ENCODE peak calls at places on chromosomes 7 and 10, in five cellular contexts. U is DMS153; B is epithelial cell of esophagus; Y is CD8-positive, alpha-beta T cell; Z is stomach. C is an unnamed sample.

GRCh38 chr7:50427518-50427917 is 22.6 kb downstream of the FIGNL1 start:
- DNase-seq in Z (no peak), Y (no peak), B (no peak), U (no peak), C (no peak)

GRCh38 chr7:92875719-92876118 is 39.3 kb upstream of the CDK6 start:
- DNase-seq in U (no peak), Y (no peak), B (peak; percentile 95), Z (no peak), C (no peak)

GRCh38 chr7:112162161-112163020 is 43.8 kb downstream of the DOCK4 start:
- DNase-seq in U (peak; percentile 61), B (peak; percentile 29), Z (no peak), Y (no peak), C (no peak)

GRCh38 chr7:149525280-149525679 is 27.7 kb upstream of the ZNF746 start:
- DNase-seq in Z (no peak), U (no peak), Y (no peak), B (peak; percentile 12), C (no peak)

GRCh38 chr7:19442016-19442785 is 266.6 kb downstream of the POLR1F start:
- DNase-seq in U (no peak), Z (no peak), Y (no peak), B (peak; percentile 63), C (no peak)

GRCh38 chr10:46234431-46235060 is 52.3 kb upstream of the ANTXRL start:
- DNase-seq in Y (no peak), Z (peak; percentile 9), B (no peak), U (no peak), C (no peak)

GRCh38 chr10:62185914-62186692 is 82.5 kb downstream of the RTKN2 start:
- DNase-seq in U (no peak), Y (no peak), Z (no peak), B (no peak), C (peak; percentile 13)

GRCh38 chr7:73909996-73910395 is 49.0 kb downstream of the TMEM270 start:
- DNase-seq in Z (peak; percentile 15), U (no peak), Y (no peak), B (no peak), C (no peak)

GRCh38 chr7:47266799-47267198 is 315.1 kb downstream of the TNS3 start:
- DNase-seq in U (no peak), Y (no peak), B (peak; percentile 15), Z (peak; percentile 78), C (no peak)

GRCh38 chr10:77090381-77091356 is 546.9 kb downstream of the KCNMA1 start:
- DNase-seq in B (no peak), U (no peak), Z (no peak), Y (no peak), C (no peak)

GRCh38 chr10:78046711-78047269 is 13.1 kb downstream of the RPS24 start:
- DNase-seq in Y (no peak), Z (no peak), B (peak; percentile 62), U (no peak), C (no peak)

GRCh38 chr7:130927564-130927963 is 193.6 kb upstream of the KLF14 start:
- DNase-seq in Y (no peak), Z (no peak), U (no peak), B (no peak), C (no peak)

GRCh38 chr10:17891435-17891834 is 60.3 kb upstream of the SLC39A12 start:
- DNase-seq in Z (no peak), B (no peak), U (no peak), Y (no peak), C (no peak)

GRCh38 chr7:7512861-7513597 is 22.6 kb downstream of the COL28A1 start:
- DNase-seq in U (peak; percentile 95), Y (no peak), B (no peak), Z (no peak), C (no peak)

GRCh38 chr10:88114368-88114767 is 250.9 kb downstream of the PTEN start:
- DNase-seq in Z (peak; percentile 65), B (peak; percentile 47), U (peak; percentile 66), Y (no peak), C (peak; percentile 18)

GRCh38 chr7:22001345-22002004 is 55.8 kb upstream of the CDCA7L start:
- DNase-seq in Z (no peak), B (peak; percentile 89), Y (no peak), U (peak; percentile 32), C (no peak)

GRCh38 chr10:58477122-58477521 is 35.5 kb upstream of the BICC1 start:
- DNase-seq in B (no peak), U (no peak), Z (no peak), Y (no peak), C (no peak)

GRCh38 chr7:56483153-56483552 is 366.9 kb upstream of the NUPR2 start:
- DNase-seq in B (no peak), Y (no peak), U (no peak), Z (no peak), C (no peak)

GRCh38 chr10:74871595-74872382 is 45.4 kb downstream of the KAT6B start:
- DNase-seq in B (peak; percentile 88), U (no peak), Y (no peak), Z (no peak), C (no peak)

GRCh38 chr10:19048901-19049300 is 300 bp downstream of the MALRD1 start:
- DNase-seq in Z (no peak), Y (no peak), B (no peak), U (no peak), C (no peak)

GRCh38 chr10:17227367-17228080 is 517 bp upstream of the VIM start:
- DNase-seq in B (no peak), Z (no peak), Y (no peak), U (no peak), C (no peak)

GRCh38 chr7:128954830-128955797 is 17.4 kb downstream of the IRF5 start:
- DNase-seq in Y (no peak), U (peak; percentile 5), Z (no peak), B (peak; percentile 66), C (no peak)

GRCh38 chr10:14032406-14032998 is 298.2 kb downstream of the FRMD4A start:
- DNase-seq in B (peak; percentile 11), U (no peak), Z (no peak), Y (peak; percentile 23), C (peak; percentile 21)

GRCh38 chr7:24587853-24588252 is 14.6 kb downstream of the PALS2 start:
- DNase-seq in Y (peak; percentile 42), U (no peak), Z (no peak), B (peak; percentile 3), C (peak; percentile 48)

GRCh38 chr7:80711521-80711920 is 73.1 kb downstream of the CD36 start:
- DNase-seq in B (peak; percentile 33), Z (no peak), Y (no peak), U (no peak), C (no peak)

GRCh38 chr10:69684020-69684980 is 54.3 kb downstream of the FAM241B start:
- DNase-seq in U (no peak), B (peak; percentile 92), Y (no peak), Z (peak; percentile 30), C (no peak)

C was measured in T-helper 2 cell.